ENCODE peak calls at places on chromosomes 6 and 20, in ten cellular contexts. K is epithelial cell of esophagus; B is neuronal stem cell; C is NCI-H2029 treated with DMSO at 0.1 percent for 48 hours; Y is activated naive CD4-positive, alpha-beta T cell treated with anti-CD3 and anti-CD28 coated beads for 36 hours; W is brain microvascular endothelial cell; R is body of pancreas; V is BJ; E is activated T-cell treated with anti-CD3 and anti-CD28 coated beads, Interleukin-2, amount 50 U/mL, for 72 hours; L is nephron progenitor cell. A is an unnamed sample.

GRCh38 chr6:109305028-109305427 is 77.2 kb downstream of the CD164 start:
- DNase-seq in K (no peak), W (no peak), Y (no peak), B (no peak), C (no peak), E (no peak), R (no peak), V (no peak), L (no peak), A (no peak)

GRCh38 chr6:85482206-85483040 is 32.5 kb downstream of the NT5E start:
- DNase-seq in B (no peak), L (no peak), R (no peak), E (no peak), C (no peak), K (no peak), V (no peak), W (no peak), Y (no peak), A (no peak)

GRCh38 chr6:105259912-105260889 is 80.4 kb upstream of the POPDC3 start:
- DNase-seq in C (peak), K (no peak), B (peak), Y (no peak), L (no peak), V (no peak), W (no peak), R (no peak), E (no peak), A (peak)

GRCh38 chr6:90135672-90136071 is 161.0 kb downstream of the BACH2 start:
- DNase-seq in R (no peak), B (no peak), L (no peak), W (peak), E (no peak), V (no peak), Y (no peak), C (no peak), K (peak), A (peak)

GRCh38 chr6:125114248-125114858 is 39.2 kb upstream of the TPD52L1 start:
- DNase-seq in C (peak), B (no peak), E (peak), Y (peak), W (peak), V (no peak), K (peak), L (peak), R (peak), A (peak)

GRCh38 chr20:48787861-48788375 is 39.9 kb downstream of the PREX1 start:
- DNase-seq in W (peak), R (no peak), B (no peak), L (no peak), C (no peak), K (peak), E (peak), Y (no peak), V (peak), A (no peak)

GRCh38 chr6:99850841-99851240 is 143.2 kb downstream of the MCHR2 start:
- DNase-seq in R (no peak), Y (no peak), L (no peak), W (no peak), C (no peak), K (no peak), B (no peak), E (no peak), V (no peak), A (no peak)

GRCh38 chr6:39824030-39824926 is 32.1 kb downstream of the DAAM2 start:
- DNase-seq in C (peak), E (no peak), R (no peak), V (no peak), W (no peak), Y (no peak), L (no peak), K (no peak), B (no peak), A (no peak)

GRCh38 chr6:14085176-14085787 is 32.3 kb upstream of the CD83 start:
- DNase-seq in R (no peak), C (no peak), B (no peak), E (no peak), Y (no peak), K (peak), W (no peak), V (no peak), L (no peak), A (no peak)

GRCh38 chr20:59441306-59441705 is 140.9 kb downstream of the EDN3 start:
- DNase-seq in Y (no peak), R (no peak), B (no peak), E (no peak), C (no peak), V (no peak), K (no peak), W (no peak), L (no peak), A (no peak)

GRCh38 chr20:53739799-53740785 is 146.5 kb upstream of the ZNF217 start:
- DNase-seq in E (no peak), C (no peak), W (no peak), R (no peak), V (no peak), K (peak), Y (peak), B (no peak), L (no peak), A (peak)

GRCh38 chr20:53837126-53837826 is 233.1 kb downstream of the BCAS1 start:
- DNase-seq in Y (no peak), L (no peak), K (no peak), W (no peak), R (no peak), B (no peak), V (no peak), C (no peak), E (no peak), A (no peak)

GRCh38 chr6:78598966-78599365 is 268.4 kb upstream of the IRAK1BP1 start:
- DNase-seq in Y (no peak), B (no peak), C (no peak), R (no peak), V (peak), W (peak), E (no peak), K (peak), L (no peak), A (peak)

A was measured in renal cortical epithelial cell.